ENCODE peak calls at places on chromosomes 11 and 22, in six cellular contexts. One of them, this sample, is unnamed.

GRCh38 chr11:96188625-96189006 is 154.4 kb downstream of the MAML2 start:
- DNase-seq in A549: no peak
- DNase-seq in IMR-90: peak
- DNase-seq in ovary: no peak
- DNase-seq in Peyer's patch: no peak
- DNase-seq in heart left ventricle: no peak
- DNase-seq in this sample: no peak

GRCh38 chr11:115924744-115925567 is 420.7 kb upstream of the CADM1 start:
- DNase-seq in ovary: no peak
- DNase-seq in IMR-90: peak
- DNase-seq in heart left ventricle: no peak
- DNase-seq in A549: no peak
- DNase-seq in Peyer's patch: no peak
- DNase-seq in this sample: no peak

GRCh38 chr11:1104411-1105182 is 29.9 kb downstream of the MUC2 start:
- DNase-seq in IMR-90: no peak
- DNase-seq in A549: no peak
- DNase-seq in heart left ventricle: no peak
- DNase-seq in Peyer's patch: no peak
- DNase-seq in ovary: no peak
- DNase-seq in this sample: no peak

GRCh38 chr22:30830907-30831306 is 136.2 kb downstream of the OSBP2 start:
- DNase-seq in heart left ventricle: peak
- DNase-seq in ovary: no peak
- DNase-seq in Peyer's patch: no peak
- DNase-seq in A549: peak
- DNase-seq in IMR-90: peak
- DNase-seq in this sample: peak

GRCh38 chr11:7512525-7513209 is 1.1 kb upstream of the PPFIBP2 start:
- DNase-seq in ovary: peak
- DNase-seq in heart left ventricle: peak
- DNase-seq in Peyer's patch: peak
- DNase-seq in IMR-90: no peak
- DNase-seq in A549: no peak
- DNase-seq in this sample: peak

GRCh38 chr22:35275580-35275979 is 18.3 kb downstream of the HMGXB4 start:
- DNase-seq in ovary: no peak
- DNase-seq in A549: no peak
- DNase-seq in IMR-90: peak
- DNase-seq in heart left ventricle: no peak
- DNase-seq in Peyer's patch: no peak
- DNase-seq in this sample: no peak

GRCh38 chr11:1694064-1694845 is 2.7 kb upstream of the KRTAP5-6 start:
- DNase-seq in heart left ventricle: peak
- DNase-seq in Peyer's patch: peak
- DNase-seq in IMR-90: peak
- DNase-seq in ovary: peak
- DNase-seq in A549: peak
- DNase-seq in this sample: peak

GRCh38 chr11:122139595-122139866 is 23.5 kb upstream of the BLID start:
- DNase-seq in A549: peak
- DNase-seq in IMR-90: peak
- DNase-seq in heart left ventricle: no peak
- DNase-seq in Peyer's patch: no peak
- DNase-seq in ovary: no peak
- DNase-seq in this sample: no peak

GRCh38 chr11:36097219-36097650 is 153.4 kb downstream of the LDLRAD3 start:
- DNase-seq in ovary: no peak
- DNase-seq in IMR-90: no peak
- DNase-seq in heart left ventricle: no peak
- DNase-seq in Peyer's patch: no peak
- DNase-seq in A549: no peak
- DNase-seq in this sample: no peak

GRCh38 chr11:130738618-130739017 is 177.7 kb downstream of the SNX19 start:
- DNase-seq in Peyer's patch: no peak
- DNase-seq in heart left ventricle: no peak
- DNase-seq in IMR-90: peak
- DNase-seq in ovary: no peak
- DNase-seq in A549: no peak
- DNase-seq in this sample: no peak

DNA sequence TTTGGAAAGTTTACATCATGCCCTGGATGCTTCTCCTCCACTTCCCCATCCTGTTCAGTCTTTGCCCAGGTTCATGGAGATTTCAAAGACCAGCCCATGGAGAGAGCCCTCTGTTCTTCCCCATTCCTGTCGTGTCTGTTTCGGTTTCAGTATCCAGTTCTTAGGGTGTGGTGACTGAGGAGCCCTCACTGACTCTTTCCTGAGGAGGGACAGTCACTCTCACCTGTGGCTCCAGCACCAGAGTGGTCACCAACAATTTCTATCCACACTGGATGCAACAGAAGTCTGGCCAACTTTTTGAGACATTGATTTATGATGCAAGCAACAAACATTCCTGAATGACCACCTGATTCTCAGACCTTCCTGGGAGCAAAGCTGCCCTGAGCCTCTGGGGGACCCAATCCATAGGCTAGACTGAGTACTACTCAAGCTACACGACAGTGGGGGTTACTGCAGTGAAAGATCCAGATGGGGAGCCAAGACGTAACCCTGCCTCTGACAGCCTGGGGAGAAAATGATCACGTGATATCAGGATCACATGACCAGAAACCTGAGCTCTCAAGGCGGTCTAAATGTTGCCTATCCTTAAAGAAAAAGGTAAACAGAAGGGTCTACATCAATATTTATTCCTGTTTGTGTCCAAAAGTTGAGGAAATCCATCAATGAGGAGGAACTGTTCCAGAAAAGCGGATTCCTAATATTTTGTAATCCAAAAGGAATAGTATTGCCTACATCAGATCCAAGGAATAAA is 76.2 kb upstream of the VPREB1 start:
- DNase-seq in Peyer's patch: no peak
- DNase-seq in ovary: no peak
- DNase-seq in A549: peak
- DNase-seq in heart left ventricle: no peak
- DNase-seq in IMR-90: peak
- DNase-seq in this sample: peak
- H3K4me3 ChIP-seq in Peyer's patch: peak
- H3K4me3 ChIP-seq in ovary: no peak
- H3K4me3 ChIP-seq in A549: peak
- H3K4me3 ChIP-seq in heart left ventricle: no peak
- H3K4me3 ChIP-seq in IMR-90: peak
- H3K4me3 ChIP-seq in this sample: peak

DNA sequence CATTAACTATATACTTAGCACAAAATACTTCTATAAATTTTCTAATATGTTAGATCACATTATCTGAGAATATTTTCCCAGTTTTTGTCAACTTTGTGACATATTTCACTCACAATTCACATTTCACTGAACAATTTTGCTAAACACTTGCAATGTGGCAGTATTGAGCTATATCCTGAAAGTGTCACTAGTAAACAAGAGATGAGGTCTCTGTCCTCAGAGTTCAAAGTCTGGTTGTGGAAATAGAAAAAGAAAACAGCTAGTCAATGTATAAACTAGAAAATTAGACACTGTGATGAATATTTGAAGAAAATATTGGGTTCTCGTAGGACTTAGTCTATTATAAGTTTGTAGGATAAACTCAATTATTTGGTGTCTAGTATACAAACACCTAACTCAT is 87.4 kb upstream of the CHORDC1 start:
- DNase-seq in A549: no peak
- DNase-seq in ovary: no peak
- DNase-seq in heart left ventricle: no peak
- DNase-seq in Peyer's patch: no peak
- DNase-seq in IMR-90: no peak
- DNase-seq in this sample: no peak
- TF ChIP-seq CTCF in A549: no peak
- TF ChIP-seq CTCF in ovary: no peak
- TF ChIP-seq CTCF in heart left ventricle: no peak
- TF ChIP-seq CTCF in Peyer's patch: no peak
- TF ChIP-seq CTCF in IMR-90: no peak
- TF ChIP-seq CTCF in this sample: no peak

GRCh38 chr11:34234086-34234740 is 123.6 kb downstream of the ABTB2 start:
- DNase-seq in ovary: no peak
- DNase-seq in IMR-90: peak
- DNase-seq in heart left ventricle: no peak
- DNase-seq in Peyer's patch: peak
- DNase-seq in A549: peak
- DNase-seq in this sample: peak
- TF ChIP-seq POLR2A in ovary: no peak
- TF ChIP-seq POLR2A in IMR-90: no peak
- TF ChIP-seq POLR2A in heart left ventricle: no peak
- TF ChIP-seq POLR2A in Peyer's patch: peak
- TF ChIP-seq POLR2A in A549: no peak
- TF ChIP-seq POLR2A in this sample: peak

DNA sequence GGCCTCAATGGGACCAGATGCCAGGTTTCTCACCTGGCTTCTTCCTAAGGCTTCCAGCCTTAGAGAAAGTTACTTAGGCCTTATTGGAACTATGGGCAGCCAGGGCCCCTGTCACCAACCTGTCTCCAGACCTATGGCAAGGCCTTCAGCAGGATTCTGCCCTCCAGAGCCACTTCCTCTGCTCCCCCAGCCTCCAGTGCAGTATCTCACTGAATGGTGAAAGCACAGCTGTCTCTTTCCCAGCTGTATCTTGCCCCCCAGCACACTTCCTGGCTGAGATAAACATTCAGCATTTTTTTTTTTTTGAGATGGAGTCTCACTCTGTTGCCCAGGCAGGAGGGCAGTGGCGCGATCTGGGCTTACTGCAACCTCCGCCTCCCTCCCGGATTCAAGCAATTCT is 1.5 kb downstream of the SLC2A11 start:
- DNase-seq in IMR-90: no peak
- DNase-seq in ovary: no peak
- DNase-seq in A549: no peak
- DNase-seq in Peyer's patch: no peak
- DNase-seq in heart left ventricle: no peak
- DNase-seq in this sample: no peak
- H3K4me3 ChIP-seq in IMR-90: no peak
- H3K4me3 ChIP-seq in ovary: no peak
- H3K4me3 ChIP-seq in A549: no peak
- H3K4me3 ChIP-seq in Peyer's patch: no peak
- H3K4me3 ChIP-seq in heart left ventricle: no peak
- H3K4me3 ChIP-seq in this sample: no peak

DNA sequence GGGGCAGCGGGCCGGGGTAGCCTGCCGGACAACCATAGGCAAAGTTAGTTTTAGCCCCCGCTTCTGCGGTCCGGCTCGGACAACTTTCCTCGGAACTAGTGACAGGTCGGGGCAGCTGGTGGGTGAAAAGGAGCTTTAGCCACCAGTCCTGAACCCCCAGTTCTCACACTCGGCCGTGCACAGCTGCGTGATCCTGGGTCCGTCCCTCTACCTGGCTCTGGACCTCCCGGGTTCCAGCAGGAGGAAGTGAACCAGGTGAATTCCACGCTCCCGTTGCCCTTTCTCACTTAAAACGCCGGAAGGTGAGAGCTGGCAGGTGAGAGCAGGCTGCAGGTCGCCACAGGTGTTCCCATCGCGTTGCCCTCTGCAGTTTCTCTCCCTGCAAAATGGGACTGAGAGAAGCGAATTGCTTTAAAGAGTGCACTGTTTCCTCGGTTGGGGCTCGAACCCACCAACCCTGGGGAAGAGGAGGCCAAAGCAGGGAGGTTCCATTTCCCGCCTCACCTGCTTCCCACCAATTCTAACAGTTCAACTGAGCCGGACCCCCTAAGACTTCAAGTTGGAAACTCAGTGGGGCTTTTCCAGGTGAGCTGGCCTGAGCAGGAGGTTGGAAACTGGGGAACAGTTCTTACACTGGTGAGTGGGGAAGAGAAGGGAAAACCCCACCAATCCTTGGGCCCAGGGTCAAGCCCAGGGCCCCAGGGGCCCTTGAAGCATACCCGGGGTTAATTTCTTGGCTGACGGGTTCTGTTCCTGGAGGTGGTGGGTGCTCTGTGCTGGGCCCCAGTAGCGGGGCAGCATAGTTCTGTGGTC is 489 bp downstream of the CD82 start:
- DNase-seq in heart left ventricle: no peak
- DNase-seq in A549: no peak
- DNase-seq in IMR-90: no peak
- DNase-seq in ovary: no peak
- DNase-seq in Peyer's patch: no peak
- DNase-seq in this sample: no peak
- TF ChIP-seq CTCF in heart left ventricle: no peak
- TF ChIP-seq CTCF in A549: no peak
- TF ChIP-seq CTCF in IMR-90: no peak
- TF ChIP-seq CTCF in ovary: no peak
- TF ChIP-seq CTCF in Peyer's patch: no peak
- TF ChIP-seq CTCF in this sample: peak

GRCh38 chr11:78417888-78418583 is 416 bp upstream of the GAB2 start:
- DNase-seq in ovary: peak
- DNase-seq in A549: peak
- DNase-seq in heart left ventricle: peak
- DNase-seq in Peyer's patch: peak
- DNase-seq in IMR-90: peak
- DNase-seq in this sample: peak
- TF ChIP-seq POLR2A in ovary: peak
- TF ChIP-seq POLR2A in A549: peak
- TF ChIP-seq POLR2A in heart left ventricle: peak
- TF ChIP-seq POLR2A in Peyer's patch: peak
- TF ChIP-seq POLR2A in IMR-90: peak
- TF ChIP-seq POLR2A in this sample: peak

GRCh38 chr11:114141863-114142590 is 82.5 kb downstream of the ZBTB16 start:
- DNase-seq in IMR-90: no peak
- DNase-seq in heart left ventricle: no peak
- DNase-seq in ovary: no peak
- DNase-seq in Peyer's patch: no peak
- DNase-seq in A549: no peak
- DNase-seq in this sample: no peak
- H3K4me3 ChIP-seq in IMR-90: no peak
- H3K4me3 ChIP-seq in heart left ventricle: no peak
- H3K4me3 ChIP-seq in ovary: no peak
- H3K4me3 ChIP-seq in Peyer's patch: no peak
- H3K4me3 ChIP-seq in A549: no peak
- H3K4me3 ChIP-seq in this sample: no peak

DNA sequence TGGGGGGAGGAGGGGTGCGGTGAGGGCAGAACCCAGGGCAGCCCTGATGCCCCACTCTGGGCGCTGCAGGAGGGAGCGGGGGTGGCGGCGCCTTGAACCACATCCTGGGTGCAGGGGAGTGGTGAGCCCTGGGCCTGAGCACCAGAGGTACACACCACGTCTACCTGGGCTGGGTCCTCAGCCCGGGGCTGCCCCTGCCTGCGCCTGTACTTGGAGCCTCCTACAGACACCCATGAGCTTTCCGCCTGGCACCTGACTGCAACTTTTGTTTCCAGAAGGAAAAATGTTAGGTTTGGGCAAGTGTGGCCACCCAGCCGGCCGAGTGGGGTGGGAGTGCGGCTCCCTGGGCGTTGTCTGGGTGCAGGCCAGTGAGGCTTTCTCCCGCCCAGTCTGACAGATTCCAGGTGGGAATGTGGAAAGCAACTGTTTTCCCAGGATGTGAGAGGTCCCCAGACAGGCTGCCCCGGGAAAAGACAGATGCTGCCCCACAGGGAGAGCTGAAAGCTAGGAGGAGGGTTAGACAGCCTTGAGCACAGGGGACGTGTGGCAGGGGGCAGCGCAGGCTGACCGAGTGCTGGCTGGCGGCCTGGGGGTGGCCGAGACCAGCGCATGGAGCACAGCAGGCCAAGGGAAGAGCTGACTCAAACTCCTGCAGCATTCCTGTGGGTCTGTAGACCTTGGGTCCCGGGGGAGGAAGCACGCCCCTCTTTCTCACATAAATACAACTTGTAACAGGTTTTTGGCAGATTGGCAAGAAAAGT is 44.1 kb downstream of the GNB1L start:
- DNase-seq in A549: no peak
- DNase-seq in IMR-90: peak
- DNase-seq in Peyer's patch: peak
- DNase-seq in heart left ventricle: no peak
- DNase-seq in ovary: peak
- DNase-seq in this sample: no peak
- TF ChIP-seq CTCF in A549: no peak
- TF ChIP-seq CTCF in IMR-90: peak
- TF ChIP-seq CTCF in Peyer's patch: no peak
- TF ChIP-seq CTCF in heart left ventricle: no peak
- TF ChIP-seq CTCF in ovary: no peak
- TF ChIP-seq CTCF in this sample: no peak

This sample was measured in transverse colon.